ENCODE peak calls at places on chromosome 9, in nine cellular contexts. D is HCT116, E is K562, X is fibroblast of lung, I is keratinocyte, A is GM12878, N is HepG2, P is astrocyte, L is DND-41. F is an unnamed sample.

GRCh38 chr9:79053613-79054012 is 518.2 kb upstream of the TLE4 start:
- DNase-seq in D (no peak), E (no peak), X (peak), I (no peak), A (peak), N (no peak), P (peak), L (no peak), F (no peak)

GRCh38 chr9:1018121-1018520 is 32.0 kb upstream of the DMRT2 start:
- DNase-seq in D (peak), E (peak), X (no peak), I (no peak), A (no peak), N (peak), P (no peak), L (no peak), F (peak)

GRCh38 chr9:34986541-34987047 is 3.0 kb upstream of the DNAJB5 start:
- DNase-seq in D (no peak), E (no peak), X (peak), I (no peak), A (no peak), N (no peak), P (peak), L (peak), F (no peak)

GRCh38 chr9:842918-843468 is 1.5 kb downstream of the DMRT1 start:
- DNase-seq in D (no peak), E (no peak), X (no peak), I (no peak), A (no peak), N (no peak), P (no peak), L (no peak), F (no peak)

GRCh38 chr9:32783168-32783891 is at the start of gene TMEM215:
- DNase-seq in D (no peak), E (no peak), X (peak), I (no peak), A (no peak), N (no peak), P (no peak), L (no peak), F (no peak)

GRCh38 chr9:124286292-124286931 is 28.7 kb downstream of the NEK6 start:
- DNase-seq in D (peak), E (no peak), X (peak), I (no peak), A (peak), N (no peak), P (peak), L (no peak), F (peak)

GRCh38 chr9:129894106-129894823 is 59.0 kb downstream of the USP20 start:
- DNase-seq in D (no peak), E (no peak), X (no peak), I (no peak), A (peak), N (no peak), P (no peak), L (peak), F (peak)

GRCh38 chr9:106019017-106019692 is 324.8 kb downstream of the TMEM38B start:
- DNase-seq in D (no peak), E (no peak), X (no peak), I (no peak), A (no peak), N (peak), P (no peak), L (no peak), F (no peak)

GRCh38 chr9:129312731-129313130 is 134.7 kb upstream of the IER5L start:
- DNase-seq in D (no peak), E (no peak), X (no peak), I (no peak), A (no peak), N (no peak), P (no peak), L (no peak), F (no peak)

GRCh38 chr9:3887121-3887797 is 361.5 kb upstream of the RFX3 start:
- DNase-seq in D (no peak), E (no peak), X (no peak), I (no peak), A (no peak), N (no peak), P (no peak), L (no peak), F (no peak)

GRCh38 chr9:19431361-19432171 is 22.8 kb downstream of the ACER2 start:
- DNase-seq in D (no peak), E (no peak), X (peak), I (no peak), A (no peak), N (no peak), P (peak), L (no peak), F (no peak)

GRCh38 chr9:93365427-93366118 is 85.9 kb upstream of the FAM120A start:
- DNase-seq in D (no peak), E (no peak), X (no peak), I (no peak), A (no peak), N (no peak), P (no peak), L (no peak), F (no peak)

GRCh38 chr9:77909306-77909705 is 122.3 kb downstream of the GNAQ start:
- DNase-seq in D (no peak), E (no peak), X (no peak), I (no peak), A (no peak), N (no peak), P (no peak), L (peak), F (no peak)

GRCh38 chr9:134707031-134707680 is 65.6 kb downstream of the COL5A1 start:
- DNase-seq in D (no peak), E (no peak), X (peak), I (no peak), A (no peak), N (peak), P (peak), L (no peak), F (no peak)

GRCh38 chr9:73810585-73811215 is 659.0 kb downstream of the ANXA1 start:
- DNase-seq in D (no peak), E (no peak), X (peak), I (no peak), A (no peak), N (no peak), P (peak), L (no peak), F (no peak)

GRCh38 chr9:20526500-20527319 is 95.6 kb downstream of the MLLT3 start:
- DNase-seq in D (no peak), E (no peak), X (peak), I (no peak), A (peak), N (peak), P (peak), L (no peak), F (no peak)

GRCh38 chr9:114969269-114969668 is 38.9 kb upstream of the TNFSF8 start:
- DNase-seq in D (no peak), E (no peak), X (no peak), I (no peak), A (no peak), N (no peak), P (no peak), L (no peak), F (no peak)
- H3K27ac ChIP-seq in D (no peak), E (no peak), X (no peak), I (no peak), A (no peak), N (no peak), P (no peak), L (no peak), F (no peak)

DNA sequence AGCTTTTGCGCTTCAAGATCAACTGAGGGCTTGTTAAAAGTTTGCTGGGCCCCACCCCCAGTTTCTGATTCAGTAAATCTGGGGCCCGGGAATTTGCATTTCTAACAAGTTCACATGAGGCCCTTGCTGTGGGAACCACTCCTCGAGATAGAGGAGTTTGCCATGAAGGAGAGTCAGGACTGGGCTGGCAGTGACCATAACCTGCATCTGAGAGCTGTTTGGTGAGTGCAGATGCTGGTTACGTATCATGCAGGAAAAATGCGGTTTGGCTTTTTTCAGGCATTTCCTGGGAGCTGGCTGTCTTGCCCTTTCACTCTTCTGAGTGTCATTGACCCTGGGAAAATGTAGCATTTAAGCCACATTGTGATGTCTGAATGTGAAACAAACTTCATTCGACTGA is 9.4 kb upstream of the ANGPTL2 start:
- DNase-seq in D (peak), E (no peak), X (peak), I (no peak), A (no peak), N (no peak), P (peak), L (no peak), F (no peak)
- H3K4me3 ChIP-seq in D (no peak), E (no peak), X (no peak), I (no peak), A (no peak), N (no peak), P (no peak), L (no peak), F (no peak)

DNA sequence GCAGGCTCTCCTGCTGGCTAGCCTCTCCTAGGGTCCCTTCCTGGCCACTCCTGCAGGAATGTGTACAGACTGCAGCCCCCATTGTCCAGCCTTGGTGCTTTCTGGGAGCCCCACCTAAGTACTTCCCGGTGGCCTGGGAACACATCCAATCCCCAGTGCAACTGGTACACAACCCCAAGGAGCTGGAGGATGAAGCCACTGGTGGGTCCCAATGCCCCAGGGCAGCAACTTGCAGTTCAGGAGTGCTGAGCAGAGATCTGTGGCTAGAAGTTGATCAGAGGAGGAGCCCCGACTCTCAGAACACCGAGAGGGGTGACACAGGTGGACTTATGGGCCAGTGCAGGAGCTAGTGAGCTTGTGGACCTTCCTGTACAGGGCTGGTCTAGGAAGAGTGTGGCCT is 1093.7 kb upstream of the ACO1 start:
- DNase-seq in D (no peak), E (no peak), X (no peak), I (no peak), A (no peak), N (no peak), P (no peak), L (no peak), F (no peak)
- TF ChIP-seq EZH2 in D (no peak), E (no peak), X (no peak), I (no peak), A (no peak), N (no peak), P (no peak), L (no peak), F (no peak)

GRCh38 chr9:76756273-76756650 is 8.0 kb upstream of the PCA3 start:
- DNase-seq in D (no peak), E (no peak), X (peak), I (no peak), A (no peak), N (peak), P (no peak), L (no peak), F (no peak)
- H3K27ac ChIP-seq in D (no peak), E (no peak), X (no peak), I (no peak), A (no peak), N (no peak), P (no peak), L (no peak), F (no peak)

DNA sequence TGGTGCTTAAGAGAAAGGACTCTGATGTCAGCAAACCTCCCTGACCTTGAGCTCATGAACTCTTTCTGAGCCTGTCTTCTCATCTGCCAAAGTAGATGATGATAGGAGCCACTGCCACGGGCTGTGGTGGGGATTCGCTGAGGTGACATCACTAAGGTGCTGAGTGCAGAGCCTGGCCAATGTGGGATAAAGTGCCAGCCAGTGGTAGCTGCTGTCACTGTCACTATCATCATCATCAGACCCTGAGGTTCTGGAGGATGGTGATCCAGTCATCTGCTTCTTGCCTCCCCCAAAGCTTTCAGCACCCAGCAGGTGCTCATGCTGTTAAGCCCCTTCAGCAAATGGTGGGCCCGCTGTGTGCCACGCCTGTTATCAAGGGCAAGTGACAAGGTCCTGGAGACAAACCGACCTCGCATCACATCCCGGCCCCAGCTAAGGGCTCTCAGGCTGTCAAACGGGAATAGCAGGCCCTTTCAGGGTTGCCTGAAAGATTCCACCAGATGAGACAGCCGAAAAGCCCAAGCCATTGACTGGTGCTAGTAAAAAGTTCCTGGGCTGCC is 6.4 kb downstream of the FPGS start:
- DNase-seq in D (no peak), E (no peak), X (no peak), I (no peak), A (no peak), N (no peak), P (no peak), L (no peak), F (no peak)
- H3K4me3 ChIP-seq in D (no peak), E (no peak), X (no peak), I (no peak), A (no peak), N (no peak), P (no peak), L (no peak), F (no peak)

DNA sequence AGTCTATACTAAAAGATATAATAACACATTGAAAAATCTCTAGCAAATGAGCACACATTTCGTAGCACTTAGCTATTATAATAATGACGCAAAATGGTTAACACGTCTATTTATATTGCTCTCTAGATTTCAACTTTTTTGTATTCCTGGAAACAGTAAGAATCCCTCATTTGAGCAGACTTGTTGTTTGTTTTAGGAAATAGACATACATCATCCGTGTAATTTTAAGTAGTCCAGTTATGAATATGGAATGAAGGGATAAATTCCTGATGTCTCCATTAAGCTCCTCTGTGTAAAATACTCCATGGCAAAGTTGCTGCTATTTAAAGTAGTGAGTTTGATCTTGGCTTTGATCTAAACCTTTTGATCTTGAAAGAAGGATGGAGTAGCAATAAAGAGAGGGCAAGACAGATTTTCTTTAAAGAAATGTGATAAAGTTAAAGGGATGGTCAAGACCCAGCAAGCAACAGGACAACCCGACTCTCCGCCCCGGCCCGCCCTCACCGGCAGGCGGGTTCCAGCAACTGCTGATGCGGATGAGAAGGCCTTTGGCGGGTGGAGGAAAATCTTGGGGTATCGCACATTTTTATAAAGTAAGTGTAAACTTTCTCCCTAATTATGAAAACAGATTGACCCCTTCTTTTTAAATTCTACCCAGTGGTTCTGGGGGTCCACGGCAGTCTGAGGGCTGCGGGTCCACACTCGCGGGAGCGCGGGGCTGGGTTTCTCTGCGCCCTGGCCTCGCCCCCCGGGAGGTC is 277.4 kb downstream of the AOPEP start:
- DNase-seq in D (no peak), E (peak), X (peak), I (no peak), A (no peak), N (peak), P (peak), L (no peak), F (peak)
- TF ChIP-seq EZH2 in D (no peak), E (no peak), X (no peak), I (no peak), A (no peak), N (no peak), P (no peak), L (no peak), F (no peak)

GRCh38 chr9:112360047-112360804 is 19.7 kb upstream of the HSDL2 start:
- DNase-seq in D (no peak), E (no peak), X (peak), I (no peak), A (no peak), N (no peak), P (peak), L (no peak), F (no peak)
- H3K27ac ChIP-seq in D (peak), E (no peak), X (no peak), I (peak), A (no peak), N (no peak), P (no peak), L (no peak), F (no peak)

GRCh38 chr9:113462781-113463286 is 693 bp upstream of the RGS3 start:
- DNase-seq in D (no peak), E (no peak), X (no peak), I (no peak), A (no peak), N (no peak), P (no peak), L (no peak), F (peak)

GRCh38 chr9:113464672-113465271 is 1.2 kb downstream of the RGS3 start:
- DNase-seq in D (no peak), E (no peak), X (no peak), I (no peak), A (no peak), N (no peak), P (no peak), L (no peak), F (no peak)

GRCh38 chr9:113461943-113462342 is 1.6 kb upstream of the RGS3 start:
- DNase-seq in D (no peak), E (no peak), X (no peak), I (no peak), A (no peak), N (no peak), P (no peak), L (no peak), F (no peak)

GRCh38 chr9:113463418-113464285 is at the start of gene RGS3:
- DNase-seq in D (peak), E (peak), X (peak), I (no peak), A (no peak), N (peak), P (peak), L (no peak), F (no peak)

DNA sequence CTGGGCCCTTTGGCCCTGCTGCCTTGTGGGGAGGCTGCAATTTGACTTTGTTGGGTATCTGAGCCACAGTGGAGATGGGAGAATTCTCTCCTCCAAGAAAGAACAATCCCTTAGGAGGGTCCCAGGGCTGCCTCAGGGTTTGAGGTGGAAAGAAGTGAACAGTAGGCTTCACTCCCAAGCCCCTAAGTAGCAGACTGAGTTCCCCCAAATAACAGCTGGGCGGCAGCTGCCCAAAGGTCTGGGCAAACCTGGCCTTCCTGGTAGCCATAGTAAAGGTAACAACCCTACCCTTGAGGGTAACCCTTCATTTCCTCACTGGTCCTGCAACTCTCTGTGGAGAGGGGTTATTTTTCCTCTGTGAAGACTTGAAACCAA is 746 bp downstream of the RGS3 start:
- DNase-seq in D (no peak), E (no peak), X (no peak), I (no peak), A (no peak), N (no peak), P (no peak), L (no peak), F (no peak)
- H3K4me3 ChIP-seq in D (peak), E (no peak), X (no peak), I (no peak), A (no peak), N (peak), P (no peak), L (no peak), F (no peak)

GRCh38 chr9:131420913-131421312 is 27.0 kb downstream of the PRRC2B start:
- DNase-seq in D (no peak), E (no peak), X (peak), I (no peak), A (no peak), N (peak), P (no peak), L (no peak), F (no peak)
- TF ChIP-seq EZH2 in D (no peak), E (no peak), X (no peak), I (no peak), A (no peak), N (no peak), P (no peak), L (no peak), F (no peak)